ENCODE peak calls at places on chromosome 21, in five cellular contexts. Y is GM12864, Q is IMR-90, H is HCT116, Z is fibroblast of mammary gland. E is an unnamed sample.

GRCh38 chr21:23463365-23463764 is 2143.9 kb downstream of the MRPL39 start:
- DNase-seq in Y (no peak), Q (no peak), H (no peak), Z (no peak), E (no peak)

GRCh38 chr21:31180256-31181088 is 142.2 kb upstream of the KRTAP19-8 start:
- DNase-seq in Y (peak; percentile 21), Q (peak; percentile 54), H (peak; percentile 24), Z (peak; percentile 59), E (peak; percentile 70)

GRCh38 chr21:39556176-39556575 is 56.6 kb upstream of the B3GALT5 start:
- DNase-seq in Y (no peak), Q (no peak), H (no peak), Z (no peak), E (no peak)

GRCh38 chr21:19731251-19731650 is 1267.0 kb upstream of the NCAM2 start:
- DNase-seq in Y (no peak), Q (no peak), H (no peak), Z (no peak), E (no peak)

GRCh38 chr21:32055305-32055704 is 182.5 kb downstream of the HUNK start:
- DNase-seq in Y (no peak), Q (no peak), H (no peak), Z (no peak), E (no peak)

GRCh38 chr21:28801906-28802305 is 190.8 kb downstream of the LTN1 start:
- DNase-seq in Y (no peak), Q (peak; percentile 87), H (no peak), Z (peak; percentile 56), E (no peak)

GRCh38 chr21:33993286-33994231 is 78.0 kb upstream of the ATP5PO start:
- DNase-seq in Y (no peak), Q (no peak), H (no peak), Z (no peak), E (no peak)

GRCh38 chr21:29441651-29442050 is 142.9 kb downstream of the BACH1 start:
- DNase-seq in Y (no peak), Q (no peak), H (no peak), Z (peak; percentile 7), E (peak; percentile 32)

GRCh38 chr21:38800924-38801744 is 4.6 kb upstream of the ETS2 start:
- DNase-seq in Y (no peak), Q (no peak), H (no peak), Z (no peak), E (no peak)

GRCh38 chr21:37522641-37523295 is 156.2 kb downstream of the DYRK1A start:
- DNase-seq in Y (no peak), Q (no peak), H (no peak), Z (no peak), E (no peak)

GRCh38 chr21:24895885-24896734 is 711.2 kb downstream of the MRPL39 start:
- DNase-seq in Y (no peak), Q (peak; percentile 25), H (no peak), Z (peak; percentile 7), E (peak; percentile 10)

GRCh38 chr21:45552696-45553391 is 10.6 kb upstream of the SLC19A1 start:
- DNase-seq in Y (no peak), Q (no peak), H (no peak), Z (no peak), E (no peak)

GRCh38 chr21:38959686-38960049 is 153.9 kb downstream of the ETS2 start:
- DNase-seq in Y (no peak), Q (no peak), H (no peak), Z (no peak), E (no peak)

GRCh38 chr21:35779690-35780570 is 280.4 kb downstream of the SETD4 start:
- DNase-seq in Y (no peak), Q (peak; percentile 91), H (no peak), Z (peak; percentile 93), E (peak; percentile 79)

GRCh38 chr21:45873418-45873817 is 108.2 kb upstream of the COL6A1 start:
- DNase-seq in Y (no peak), Q (no peak), H (no peak), Z (no peak), E (no peak)

GRCh38 chr21:25582164-25582563 is 25.1 kb downstream of the MRPL39 start:
- DNase-seq in Y (no peak), Q (no peak), H (no peak), Z (no peak), E (no peak)

GRCh38 chr21:31493350-31493880 is 149.4 kb upstream of the TIAM1 start:
- DNase-seq in Y (no peak), Q (no peak), H (no peak), Z (no peak), E (no peak)

GRCh38 chr21:27759820-27760219 is 792.9 kb upstream of the ADAMTS5 start:
- DNase-seq in Y (no peak), Q (no peak), H (no peak), Z (no peak), E (peak; percentile 16)

GRCh38 chr21:33348728-33349127 is 24.0 kb downstream of the IFNAR1 start:
- DNase-seq in Y (no peak), Q (no peak), H (no peak), Z (no peak), E (no peak)

GRCh38 chr21:26138615-26139257 is 31.8 kb downstream of the APP start:
- DNase-seq in Y (no peak), Q (no peak), H (no peak), Z (no peak), E (no peak)

GRCh38 chr21:31554511-31555022 is 104.9 kb upstream of the SOD1 start:
- DNase-seq in Y (peak; percentile 21), Q (peak; percentile 5), H (peak; percentile 39), Z (peak; percentile 21), E (peak; percentile 16)

GRCh38 chr21:27476696-27477095 is 509.8 kb upstream of the ADAMTS5 start:
- DNase-seq in Y (no peak), Q (peak; percentile 62), H (no peak), Z (peak; percentile 68), E (peak; percentile 80)

GRCh38 chr21:34071683-34072082 is 1.7 kb upstream of the MRPS6 start:
- DNase-seq in Y (no peak), Q (no peak), H (no peak), Z (no peak), E (no peak)

GRCh38 chr21:46295177-46295711 is 9.1 kb downstream of the YBEY start:
- DNase-seq in Y (no peak), Q (peak; percentile 69), H (no peak), Z (peak; percentile 75), E (no peak)

GRCh38 chr21:28516996-28517592 is 475.6 kb downstream of the LTN1 start:
- DNase-seq in Y (peak; percentile 13), Q (no peak), H (no peak), Z (peak; percentile 27), E (no peak)

GRCh38 chr21:36541721-36542139 is 61.8 kb upstream of the CLDN14 start:
- DNase-seq in Y (no peak), Q (no peak), H (no peak), Z (no peak), E (no peak)

GRCh38 chr21:29436143-29436542 is 137.4 kb downstream of the BACH1 start:
- DNase-seq in Y (no peak), Q (no peak), H (no peak), Z (peak; percentile 60), E (peak; percentile 67)

GRCh38 chr21:44415073-44416025 is 40.0 kb upstream of the LRRC3 start:
- DNase-seq in Y (no peak), Q (no peak), H (no peak), Z (no peak), E (no peak)
- H3K4me3 ChIP-seq in Y (no peak overlapping the region), Q (no peak overlapping the region), H (no peak overlapping the region), Z (no peak overlapping the region), E (no peak overlapping the region)

DNA sequence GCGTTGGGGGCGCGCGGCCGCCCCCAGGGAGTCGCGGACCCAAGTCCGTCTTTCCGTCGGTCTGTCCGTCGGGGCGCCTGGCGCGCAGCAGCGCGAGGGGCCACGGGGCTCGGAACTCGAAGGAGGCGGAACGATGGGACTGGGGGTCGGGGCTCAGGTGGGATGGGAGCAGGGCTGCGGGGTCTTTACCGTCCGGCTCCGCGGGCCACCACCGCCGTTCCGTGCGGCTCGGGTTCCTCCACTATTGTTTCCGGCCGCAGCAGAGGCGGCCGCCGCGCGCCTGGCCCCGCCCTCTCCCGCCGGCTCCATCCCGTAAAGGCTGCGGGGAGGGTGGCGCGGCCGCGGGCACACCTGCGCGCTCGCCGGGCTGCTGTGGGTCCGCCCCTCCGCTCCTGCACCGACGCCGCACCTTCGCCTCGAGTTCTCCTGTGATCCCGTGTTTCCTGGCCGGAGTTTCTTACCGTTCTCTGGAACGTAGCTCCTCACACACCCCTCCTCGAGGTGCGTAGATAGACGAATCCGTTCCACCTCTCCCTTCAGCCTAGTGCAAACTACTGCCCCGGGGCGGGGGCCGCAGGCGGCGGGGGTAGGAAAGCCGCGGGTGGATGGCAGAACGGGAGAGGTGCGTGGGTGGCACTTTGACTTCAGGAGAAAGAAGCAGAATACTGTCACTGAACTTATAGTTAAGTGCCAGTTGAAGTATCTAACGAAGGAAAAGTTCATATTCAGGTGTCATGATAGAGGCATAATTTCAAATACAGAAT is at the start of gene C21orf91:
- DNase-seq in Y (peak; percentile 78), Q (peak; percentile 86), H (peak; percentile 78), Z (peak; percentile 81), E (peak; percentile 90)
- TF ChIP-seq CTCF in Y (no peak), Q (no peak), H (no peak), Z (no peak), E (no peak)

DNA sequence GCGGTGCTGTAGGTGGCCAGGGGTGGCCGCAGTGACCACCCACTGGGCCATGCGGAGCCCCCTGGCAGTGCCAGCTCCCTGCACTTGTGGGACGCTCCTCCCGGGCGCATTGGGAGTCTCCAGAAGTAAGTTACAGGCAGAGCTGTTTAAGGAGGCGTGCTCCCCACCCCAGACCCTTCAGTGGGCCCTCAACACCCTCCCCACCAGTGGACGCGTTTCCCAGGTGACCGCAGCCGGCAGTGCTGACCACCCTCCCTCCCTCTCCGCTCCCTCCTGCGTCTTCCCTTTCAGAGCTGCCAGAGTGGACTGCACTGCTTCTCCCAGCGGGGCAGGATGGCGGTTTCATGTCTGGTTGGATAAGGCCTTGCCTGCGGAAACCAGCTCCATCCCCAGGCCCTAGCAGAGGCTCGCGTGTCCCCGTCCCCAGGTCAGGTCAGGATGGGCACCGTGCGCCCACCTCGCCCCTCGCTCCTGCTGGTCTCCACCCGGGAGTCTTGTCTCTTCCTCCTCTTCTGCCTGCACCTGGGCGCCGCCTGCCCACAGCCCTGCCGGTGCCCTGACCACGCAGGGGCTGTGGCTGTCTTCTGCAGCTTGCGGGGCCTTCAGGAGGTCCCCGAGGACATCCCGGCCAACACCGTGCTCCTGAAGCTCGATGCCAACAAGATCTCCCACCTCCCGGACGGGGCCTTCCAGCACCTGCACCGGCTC is 1.1 kb downstream of the LRRC3 start:
- DNase-seq in Y (no peak), Q (no peak), H (no peak), Z (no peak), E (no peak)
- H3K4me3 ChIP-seq in Y (peak overlapping the region; percentile 59), Q (no peak overlapping the region), H (peak overlapping the region; percentile 48), Z (peak overlapping the region; percentile 48), E (peak overlapping the region; percentile 61)

DNA sequence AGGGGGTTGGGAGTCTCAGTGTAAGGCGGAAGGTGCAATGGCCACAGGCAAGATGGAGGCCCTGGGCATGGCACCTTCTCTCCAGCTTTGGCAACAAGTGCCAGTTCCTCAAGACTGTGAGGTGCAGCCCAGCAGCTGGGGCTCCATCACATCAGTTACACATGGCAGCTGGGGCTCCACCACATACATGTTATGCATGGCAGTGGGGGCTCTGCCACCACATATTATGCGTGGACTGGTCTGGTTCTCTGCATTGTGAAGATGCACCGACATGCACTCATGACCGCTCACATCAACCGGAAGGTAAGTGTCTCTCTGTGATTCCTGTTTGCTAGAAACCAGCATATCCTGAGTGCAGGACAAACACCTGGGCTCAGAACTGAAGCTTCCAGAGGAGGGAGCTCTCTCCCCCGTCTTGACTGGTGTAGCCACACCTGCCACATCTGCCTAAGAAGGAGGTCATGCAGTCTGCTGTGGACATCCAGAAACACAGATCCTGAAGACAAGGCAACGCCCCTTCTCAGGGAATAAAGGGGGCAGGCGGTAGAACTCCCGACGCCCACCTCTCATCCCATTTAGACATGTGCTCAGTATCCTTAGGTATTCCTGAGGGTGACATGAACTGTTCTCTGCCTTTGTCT is 104.1 kb upstream of the TMPRSS2 start:
- DNase-seq in Y (no peak), Q (peak; percentile 15), H (peak; percentile 50), Z (peak; percentile 47), E (peak; percentile 48)
- TF ChIP-seq CTCF in Y (peak; percentile 18), Q (no peak), H (no peak), Z (peak; percentile 23), E (peak; percentile 22)

GRCh38 chr21:15842565-15842880 is 112.7 kb downstream of the USP25 start:
- DNase-seq in Y (no peak), Q (no peak), H (no peak), Z (no peak), E (no peak)
- H3K4me3 ChIP-seq in Y (no peak overlapping the region), Q (no peak overlapping the region), H (no peak overlapping the region), Z (no peak overlapping the region), E (no peak overlapping the region)